ENCODE peak calls at places on chromosome 4, in nine cellular contexts. Q is stimulated activated CD4-positive, alpha-beta T cell treated with anti-CD3 and anti-CD28 coated beads, Interleukin-2, amount 100 ng/mL, for 48 hours; W is substantia nigra; F is LoVo; A is dermis blood vessel endothelial cell; P is activated T-helper 9 cell treated with anti-CD3 and anti-CD28 coated beads, Interleukin-2, amount 50 U/mL, for 16 hours; Y is uterus; O is activated B cell treated with CpG ODN at 0.5 μM for 24 hours; D is activated CD4-positive, alpha-beta T cell treated with anti-CD3 and anti-CD28 coated beads, Interleukin-2, amount 50 U/mL, for 24 hours. Z is an unnamed sample.

GRCh38 chr4:22573198-22573597 is 57.3 kb upstream of the ADGRA3 start:
- DNase-seq in Q (no peak), W (peak), F (no peak), A (peak), P (no peak), Y (peak), O (no peak), D (no peak), Z (no peak)

GRCh38 chr4:3256230-3257124 is 7.5 kb downstream of the MSANTD1 start:
- DNase-seq in Q (no peak), W (no peak), F (no peak), A (no peak), P (no peak), Y (peak), O (peak), D (no peak), Z (no peak)

GRCh38 chr4:124139044-124139443 is 573.5 kb downstream of the ANKRD50 start:
- DNase-seq in Q (no peak), W (no peak), F (no peak), A (no peak), P (no peak), Y (no peak), O (no peak), D (no peak), Z (no peak)

GRCh38 chr4:3820016-3820805 is 54.0 kb downstream of the ADRA2C start:
- DNase-seq in Q (no peak), W (no peak), F (no peak), A (no peak), P (no peak), Y (no peak), O (no peak), D (no peak), Z (no peak)

GRCh38 chr4:153465922-153466636 is at the start of gene TMEM131L:
- DNase-seq in Q (peak), W (peak), F (peak), A (peak), P (peak), Y (peak), O (peak), D (peak), Z (peak)

GRCh38 chr4:55887594-55887993 is 34.1 kb downstream of the EXOC1 start:
- DNase-seq in Q (no peak), W (no peak), F (no peak), A (peak), P (no peak), Y (no peak), O (no peak), D (no peak), Z (no peak)

GRCh38 chr4:80266267-80266901 is at the start of gene FGF5:
- DNase-seq in Q (no peak), W (no peak), F (no peak), A (peak), P (no peak), Y (peak), O (peak), D (no peak), Z (peak)

GRCh38 chr4:187798385-187798784 is 197.2 kb upstream of the ZFP42 start:
- DNase-seq in Q (no peak), W (no peak), F (no peak), A (no peak), P (no peak), Y (no peak), O (no peak), D (no peak), Z (no peak)

GRCh38 chr4:186204611-186205144 is 13.3 kb downstream of the CYP4V2 start:
- DNase-seq in Q (no peak), W (no peak), F (no peak), A (no peak), P (no peak), Y (no peak), O (no peak), D (no peak), Z (no peak)

GRCh38 chr4:54509057-54509456 is 148.7 kb upstream of the KIT start:
- DNase-seq in Q (no peak), W (no peak), F (no peak), A (no peak), P (no peak), Y (no peak), O (no peak), D (no peak), Z (no peak)

GRCh38 chr4:149801416-149801815 is 14.2 kb downstream of the IQCM start:
- DNase-seq in Q (no peak), W (no peak), F (no peak), A (no peak), P (no peak), Y (no peak), O (no peak), D (no peak), Z (no peak)

GRCh38 chr4:77619408-77619807 is 13.8 kb downstream of the CXCL13 start:
- DNase-seq in Q (no peak), W (no peak), F (no peak), A (no peak), P (no peak), Y (no peak), O (no peak), D (no peak), Z (no peak)

GRCh38 chr4:24003926-24004325 is 114.1 kb upstream of the PPARGC1A start:
- DNase-seq in Q (no peak), W (no peak), F (no peak), A (no peak), P (no peak), Y (no peak), O (no peak), D (no peak), Z (no peak)

GRCh38 chr4:47774078-47774477 is 63.8 kb downstream of the CORIN start:
- DNase-seq in Q (no peak), W (no peak), F (no peak), A (no peak), P (no peak), Y (no peak), O (no peak), D (no peak), Z (no peak)

GRCh38 chr4:21879187-21879586 is 69.4 kb downstream of the KCNIP4 start:
- DNase-seq in Q (no peak), W (no peak), F (no peak), A (peak), P (no peak), Y (no peak), O (no peak), D (no peak), Z (peak)

GRCh38 chr4:2714071-2714770 is 41.9 kb downstream of the TNIP2 start:
- DNase-seq in Q (no peak), W (no peak), F (no peak), A (peak), P (no peak), Y (no peak), O (no peak), D (no peak), Z (peak)